ENCODE peak calls at places on chromosomes 2 and 18, in four cellular contexts. Z, H, P and E are unnamed samples.

GRCh38 chr2:200168641-200169265 is 137.7 kb upstream of the SPATS2L start:
- DNase-seq in Z (no peak), H (peak), P (no peak), E (no peak)

GRCh38 chr2:147082850-147083522 is 761.8 kb upstream of the ACVR2A start:
- DNase-seq in Z (peak), H (peak), P (peak), E (peak)

GRCh38 chr2:27322301-27322765 is 564 bp downstream of the MPV17 start:
- DNase-seq in Z (peak), H (peak), P (peak), E (peak)

GRCh38 chr2:8827729-8828128 is 9.7 kb downstream of the KIDINS220 start:
- DNase-seq in Z (no peak), H (no peak), P (no peak), E (no peak)

GRCh38 chr2:215654177-215654850 is 218.4 kb upstream of the FN1 start:
- DNase-seq in Z (no peak), H (peak), P (no peak), E (no peak)

GRCh38 chr2:102239344-102239743 is 52.5 kb downstream of the IL1RL2 start:
- DNase-seq in Z (no peak), H (no peak), P (no peak), E (no peak)

GRCh38 chr2:222292738-222293134 is 6.1 kb downstream of the PAX3 start:
- DNase-seq in Z (no peak), H (no peak), P (no peak), E (no peak)

GRCh38 chr2:150165988-150166965 is 321.2 kb downstream of the RND3 start:
- DNase-seq in Z (no peak), H (no peak), P (no peak), E (no peak)

GRCh38 chr2:187435756-187436155 is 12.3 kb downstream of the CALCRL start:
- DNase-seq in Z (no peak), H (peak), P (no peak), E (no peak)

GRCh38 chr2:54895735-54896134 is 154.5 kb downstream of the RTN4 start:
- DNase-seq in Z (no peak), H (peak), P (no peak), E (no peak)

GRCh38 chr2:234495076-234495800 is 1.6 kb downstream of the ARL4C start:
- DNase-seq in Z (no peak), H (peak), P (no peak), E (no peak)

GRCh38 chr18:12776821-12777471 is 74.1 kb downstream of the PSMG2 start:
- DNase-seq in Z (no peak), H (no peak), P (no peak), E (no peak)

GRCh38 chr2:235098736-235099494 is 147.1 kb downstream of the SH3BP4 start:
- DNase-seq in Z (no peak), H (peak), P (no peak), E (no peak)

GRCh38 chr2:201110615-201111014 is 5.3 kb upstream of the CFLAR start:
- DNase-seq in Z (no peak), H (no peak), P (no peak), E (no peak)

GRCh38 chr2:37648316-37649011 is 23.0 kb downstream of the CDC42EP3 start:
- DNase-seq in Z (peak), H (peak), P (peak), E (no peak)

GRCh38 chr2:168234407-168235085 is 12.8 kb downstream of the STK39 start:
- DNase-seq in Z (no peak), H (no peak), P (no peak), E (no peak)

GRCh38 chr18:36405611-36406010 is 108.1 kb downstream of the FHOD3 start:
- DNase-seq in Z (no peak), H (no peak), P (no peak), E (no peak)

GRCh38 chr2:68098398-68098797 is 35.6 kb upstream of the C1D start:
- DNase-seq in Z (no peak), H (no peak), P (no peak), E (no peak)

GRCh38 chr2:47070155-47070919 is 84.8 kb downstream of the STPG4 start:
- DNase-seq in Z (no peak), H (no peak), P (no peak), E (no peak)

GRCh38 chr18:58350526-58350925 is 278.4 kb downstream of the ALPK2 start:
- DNase-seq in Z (no peak), H (no peak), P (no peak), E (no peak)

GRCh38 chr2:31950946-31951562 is 59.8 kb downstream of the MEMO1 start:
- DNase-seq in Z (peak), H (no peak), P (no peak), E (no peak)